ENCODE peak calls at places on chromosomes 4 and X, in seven cellular contexts. F, Z, K, M, X, N and W are unnamed samples.

GRCh38 chr4:70197842-70198241 is 2.3 kb downstream of the ODAM start:
- DNase-seq in M (no peak), N (no peak), Z (peak), X (no peak), F (no peak), K (no peak), W (peak)

GRCh38 chrX:39542316-39542715 is 555.4 kb downstream of the BCOR start:
- DNase-seq in N (no peak), X (no peak), F (no peak), Z (no peak), M (no peak), K (no peak), W (no peak)

GRCh38 chr4:71466775-71467174 is 128.0 kb downstream of the SLC4A4 start:
- DNase-seq in M (no peak), X (no peak), N (no peak), Z (no peak), K (no peak), F (no peak), W (no peak)

GRCh38 chrX:13007519-13008188 is 32.7 kb downstream of the TMSB4X start:
- DNase-seq in F (no peak), N (no peak), Z (no peak), M (no peak), X (no peak), K (no peak), W (no peak)

GRCh38 chr4:184103755-184104367 is 113.8 kb downstream of the ENPP6 start:
- DNase-seq in Z (no peak), F (no peak), N (no peak), M (no peak), X (peak), K (no peak), W (no peak)

GRCh38 chrX:77003956-77004355 is 443.2 kb upstream of the FGF16 start:
- DNase-seq in M (no peak), N (no peak), X (no peak), F (no peak), K (no peak), Z (no peak), W (no peak)

GRCh38 chr4:21780158-21780557 is 168.4 kb downstream of the KCNIP4 start:
- DNase-seq in X (no peak), F (no peak), Z (no peak), N (no peak), M (no peak), K (no peak), W (no peak)

GRCh38 chrX:69503228-69503834 is 795 bp upstream of the NALF2 start:
- DNase-seq in F (peak), Z (peak), M (no peak), N (no peak), K (no peak), X (peak), W (no peak)

GRCh38 chr4:188930822-188931221 is 791.6 kb downstream of the TRIML1 start:
- DNase-seq in N (peak), K (no peak), M (no peak), Z (no peak), X (no peak), F (peak), W (no peak)

GRCh38 chr4:56321246-56321645 is 66.0 kb downstream of the AASDH start:
- DNase-seq in X (no peak), K (no peak), F (no peak), N (no peak), M (no peak), Z (no peak), W (no peak)

GRCh38 chr4:16775411-16776154 is 122.9 kb downstream of the LDB2 start:
- DNase-seq in M (no peak), N (no peak), Z (no peak), F (no peak), K (no peak), X (peak), W (no peak)

GRCh38 chr4:178215309-178215708 is 773.1 kb upstream of the AGA start:
- DNase-seq in M (no peak), F (no peak), N (no peak), X (no peak), K (no peak), Z (no peak), W (no peak)

GRCh38 chr4:15691346-15692140 is 9.9 kb downstream of the FAM200B start:
- DNase-seq in K (no peak), M (no peak), N (no peak), F (no peak), Z (peak), X (no peak), W (no peak)

GRCh38 chr4:109848501-109848900 is 594 bp downstream of the LRIT3 start:
- DNase-seq in F (no peak), N (no peak), X (no peak), Z (no peak), K (no peak), M (no peak), W (no peak)

GRCh38 chr4:94491322-94491721 is 39.6 kb downstream of the PDLIM5 start:
- DNase-seq in Z (no peak), M (no peak), F (no peak), K (no peak), N (no peak), X (no peak), W (no peak)

GRCh38 chr4:146428298-146428697 is 93.4 kb downstream of the SLC10A7 start:
- DNase-seq in N (no peak), Z (no peak), K (no peak), M (no peak), F (no peak), X (no peak), W (no peak)

GRCh38 chr4:86775061-86775460 is 74.1 kb downstream of the SLC10A6 start:
- DNase-seq in Z (no peak), M (no peak), X (no peak), K (no peak), F (no peak), N (no peak), W (no peak)

GRCh38 chr4:108592674-108592986 is 27.7 kb upstream of the RPL34 start:
- DNase-seq in N (no peak), F (no peak), K (no peak), M (no peak), Z (peak), X (no peak), W (no peak)

GRCh38 chr4:65071532-65071931 is 598.8 kb downstream of the EPHA5 start:
- DNase-seq in N (no peak), Z (no peak), K (no peak), M (no peak), F (no peak), X (no peak), W (no peak)

GRCh38 chrX:10166731-10167149 is 10.0 kb downstream of the CLCN4 start:
- DNase-seq in Z (peak), X (no peak), M (no peak), F (no peak), K (no peak), N (no peak), W (no peak)

GRCh38 chr4:85953651-85954018 is 406.2 kb downstream of the MAPK10 start:
- DNase-seq in F (peak), M (no peak), N (no peak), Z (no peak), X (no peak), K (no peak), W (no peak)

GRCh38 chrX:68695206-68695845 is 47.9 kb downstream of the STARD8 start:
- DNase-seq in N (no peak), F (no peak), M (no peak), Z (no peak), K (no peak), X (no peak), W (no peak)

DNA sequence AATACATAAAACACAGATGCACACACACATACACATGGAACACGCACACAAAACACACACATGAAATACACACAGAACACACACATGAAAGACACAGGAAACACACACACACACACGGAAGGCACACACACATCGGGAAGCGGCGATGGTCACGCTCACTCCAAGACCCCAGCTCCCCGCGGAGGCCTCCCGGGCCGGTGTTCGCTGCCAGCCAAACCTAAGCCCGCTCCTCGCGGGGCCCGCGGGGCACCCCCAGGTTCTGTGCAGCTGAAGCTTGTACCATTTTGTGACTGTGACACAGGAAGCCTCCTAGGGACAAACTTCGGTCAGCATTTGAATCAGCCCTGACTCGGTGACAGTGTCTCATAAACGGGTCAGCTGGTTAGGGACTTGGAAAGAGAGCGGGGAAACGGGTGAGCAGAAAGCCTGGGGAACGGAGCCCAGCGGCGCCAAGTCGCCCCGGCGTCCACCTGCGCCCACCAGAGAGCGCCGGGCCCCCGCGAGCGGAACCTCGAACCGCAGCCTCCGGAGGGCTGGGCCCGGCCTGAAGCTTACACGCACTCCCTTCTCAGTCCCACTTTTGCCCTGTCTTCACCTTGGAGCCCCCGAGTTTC is 32.2 kb downstream of the F11 start:
- DNase-seq in X (peak), Z (no peak), K (no peak), F (no peak), N (peak), M (no peak), W (no peak)
- TF ChIP-seq JUND in X (no peak), Z (no peak), K (no peak), F (no peak), N (no peak), M (no peak), W (no peak)

GRCh38 chrX:49972313-49972712 is 49.9 kb downstream of the CLCN5 start:
- DNase-seq in M (no peak), N (no peak), F (no peak), K (no peak), X (no peak), Z (no peak), W (no peak)
- TF ChIP-seq JUND in M (no peak), N (no peak), F (no peak), K (no peak), X (no peak), Z (no peak), W (no peak)

GRCh38 chr4:66275381-66276060 is 605.2 kb upstream of the EPHA5 start:
- DNase-seq in F (no peak), Z (no peak), X (no peak), N (no peak), M (no peak), K (no peak), W (peak)

GRCh38 chr4:66279084-66279483 is 608.8 kb upstream of the EPHA5 start:
- DNase-seq in Z (no peak), M (no peak), N (no peak), X (no peak), F (no peak), K (no peak), W (no peak)

DNA sequence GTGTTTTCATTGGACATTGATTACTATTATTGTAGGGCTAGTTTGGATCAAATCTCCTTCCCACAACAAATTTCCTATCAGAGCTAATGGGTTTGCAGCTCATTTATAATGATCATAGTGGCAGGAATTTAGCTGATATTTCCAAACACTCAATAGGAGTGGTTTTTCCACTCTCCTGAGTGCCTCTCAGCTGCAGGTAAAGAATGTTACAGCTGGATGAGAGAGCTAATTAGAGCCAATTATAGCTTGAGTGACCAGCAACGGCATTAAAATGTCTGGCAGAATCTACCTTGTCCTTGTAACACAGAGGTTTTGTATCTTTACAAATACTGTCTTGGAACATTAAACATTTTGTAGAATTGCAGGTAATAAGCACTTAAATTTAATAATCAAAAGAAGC is 602.8 kb upstream of the EPHA5 start:
- DNase-seq in M (no peak), K (no peak), Z (no peak), F (no peak), N (no peak), X (no peak), W (no peak)
- TF ChIP-seq JUND in M (no peak), K (no peak), Z (no peak), F (no peak), N (no peak), X (no peak), W (no peak)

GRCh38 chr4:81504685-81505598 is 33.2 kb upstream of the RASGEF1B start:
- DNase-seq in F (no peak), K (no peak), N (no peak), X (no peak), M (no peak), Z (no peak), W (no peak)
- TF ChIP-seq JUND in F (no peak), K (no peak), N (no peak), X (no peak), M (no peak), Z (no peak), W (no peak)